ENCODE peak calls at places on chromosomes 6 and 20, in eight cellular contexts. One of them, this sample, is unnamed.

GRCh38 chr20:2245637-2246036 is 50.2 kb upstream of the TGM3 start:
- DNase-seq in colonic mucosa: no peak
- DNase-seq in NCI-H2029 treated with DMSO at 0.1 percent for 48 hours: no peak
- DNase-seq in GM12865: no peak
- DNase-seq in suprapubic skin: no peak
- DNase-seq in left cardiac atrium: no peak
- DNase-seq in AG08396: no peak
- DNase-seq in Caco-2: no peak
- DNase-seq in this sample: no peak

GRCh38 chr6:10610289-10610688 is 84.1 kb downstream of the C6orf52 start:
- DNase-seq in Caco-2: no peak
- DNase-seq in GM12865: no peak
- DNase-seq in colonic mucosa: peak
- DNase-seq in suprapubic skin: no peak
- DNase-seq in AG08396: peak
- DNase-seq in left cardiac atrium: no peak
- DNase-seq in NCI-H2029 treated with DMSO at 0.1 percent for 48 hours: no peak
- DNase-seq in this sample: peak

GRCh38 chr6:135451617-135452190 is 45.8 kb downstream of the AHI1 start:
- DNase-seq in suprapubic skin: no peak
- DNase-seq in GM12865: peak
- DNase-seq in AG08396: peak
- DNase-seq in Caco-2: peak
- DNase-seq in colonic mucosa: no peak
- DNase-seq in left cardiac atrium: no peak
- DNase-seq in NCI-H2029 treated with DMSO at 0.1 percent for 48 hours: no peak
- DNase-seq in this sample: no peak

GRCh38 chr6:38488876-38489275 is 150.9 kb downstream of the BTBD9 start:
- DNase-seq in suprapubic skin: no peak
- DNase-seq in Caco-2: no peak
- DNase-seq in left cardiac atrium: no peak
- DNase-seq in NCI-H2029 treated with DMSO at 0.1 percent for 48 hours: no peak
- DNase-seq in AG08396: no peak
- DNase-seq in GM12865: no peak
- DNase-seq in colonic mucosa: no peak
- DNase-seq in this sample: no peak

GRCh38 chr20:13422637-13423036 is 201.6 kb downstream of the ISM1 start:
- DNase-seq in colonic mucosa: no peak
- DNase-seq in suprapubic skin: no peak
- DNase-seq in NCI-H2029 treated with DMSO at 0.1 percent for 48 hours: no peak
- DNase-seq in GM12865: no peak
- DNase-seq in Caco-2: no peak
- DNase-seq in AG08396: no peak
- DNase-seq in left cardiac atrium: no peak
- DNase-seq in this sample: no peak

GRCh38 chr6:84816196-84816745 is 51.9 kb upstream of the TBX18 start:
- DNase-seq in GM12865: no peak
- DNase-seq in suprapubic skin: no peak
- DNase-seq in AG08396: no peak
- DNase-seq in colonic mucosa: no peak
- DNase-seq in left cardiac atrium: no peak
- DNase-seq in Caco-2: no peak
- DNase-seq in NCI-H2029 treated with DMSO at 0.1 percent for 48 hours: no peak
- DNase-seq in this sample: no peak

GRCh38 chr20:23155141-23155590 is 69.0 kb upstream of the CD93 start:
- DNase-seq in NCI-H2029 treated with DMSO at 0.1 percent for 48 hours: no peak
- DNase-seq in suprapubic skin: no peak
- DNase-seq in AG08396: no peak
- DNase-seq in Caco-2: no peak
- DNase-seq in GM12865: no peak
- DNase-seq in left cardiac atrium: no peak
- DNase-seq in colonic mucosa: no peak
- DNase-seq in this sample: no peak

GRCh38 chr6:3628143-3628840 is 123.2 kb downstream of the PXDC1 start:
- DNase-seq in NCI-H2029 treated with DMSO at 0.1 percent for 48 hours: peak
- DNase-seq in AG08396: no peak
- DNase-seq in GM12865: no peak
- DNase-seq in Caco-2: no peak
- DNase-seq in left cardiac atrium: no peak
- DNase-seq in suprapubic skin: no peak
- DNase-seq in colonic mucosa: no peak
- DNase-seq in this sample: no peak

GRCh38 chr6:19492631-19493030 is 344.5 kb upstream of the ID4 start:
- DNase-seq in left cardiac atrium: no peak
- DNase-seq in Caco-2: no peak
- DNase-seq in colonic mucosa: no peak
- DNase-seq in suprapubic skin: no peak
- DNase-seq in NCI-H2029 treated with DMSO at 0.1 percent for 48 hours: peak
- DNase-seq in GM12865: no peak
- DNase-seq in AG08396: no peak
- DNase-seq in this sample: no peak

GRCh38 chr20:52598306-52598705 is 373.9 kb upstream of the TSHZ2 start:
- DNase-seq in NCI-H2029 treated with DMSO at 0.1 percent for 48 hours: no peak
- DNase-seq in colonic mucosa: no peak
- DNase-seq in left cardiac atrium: no peak
- DNase-seq in Caco-2: no peak
- DNase-seq in GM12865: no peak
- DNase-seq in suprapubic skin: no peak
- DNase-seq in AG08396: no peak
- DNase-seq in this sample: no peak

GRCh38 chr6:159077123-159077522 is 32.3 kb upstream of the TAGAP start:
- DNase-seq in AG08396: no peak
- DNase-seq in left cardiac atrium: no peak
- DNase-seq in Caco-2: no peak
- DNase-seq in colonic mucosa: peak
- DNase-seq in NCI-H2029 treated with DMSO at 0.1 percent for 48 hours: no peak
- DNase-seq in suprapubic skin: no peak
- DNase-seq in GM12865: no peak
- DNase-seq in this sample: no peak

GRCh38 chr6:112827793-112828192 is 480.7 kb downstream of the RFPL4B start:
- DNase-seq in NCI-H2029 treated with DMSO at 0.1 percent for 48 hours: no peak
- DNase-seq in AG08396: no peak
- DNase-seq in Caco-2: no peak
- DNase-seq in left cardiac atrium: peak
- DNase-seq in suprapubic skin: no peak
- DNase-seq in colonic mucosa: no peak
- DNase-seq in GM12865: peak
- DNase-seq in this sample: peak

GRCh38 chr6:101202975-101203374 is 190.5 kb upstream of the GRIK2 start:
- DNase-seq in left cardiac atrium: no peak
- DNase-seq in suprapubic skin: no peak
- DNase-seq in GM12865: no peak
- DNase-seq in Caco-2: no peak
- DNase-seq in colonic mucosa: no peak
- DNase-seq in NCI-H2029 treated with DMSO at 0.1 percent for 48 hours: no peak
- DNase-seq in AG08396: no peak
- DNase-seq in this sample: no peak

GRCh38 chr20:40961176-40961575 is 67.4 kb upstream of the TOP1 start:
- DNase-seq in AG08396: no peak
- DNase-seq in suprapubic skin: no peak
- DNase-seq in GM12865: no peak
- DNase-seq in left cardiac atrium: no peak
- DNase-seq in colonic mucosa: peak
- DNase-seq in NCI-H2029 treated with DMSO at 0.1 percent for 48 hours: no peak
- DNase-seq in Caco-2: no peak
- DNase-seq in this sample: peak

GRCh38 chr6:81985191-81985590 is 232.7 kb upstream of the TENT5A start:
- DNase-seq in suprapubic skin: no peak
- DNase-seq in NCI-H2029 treated with DMSO at 0.1 percent for 48 hours: no peak
- DNase-seq in colonic mucosa: no peak
- DNase-seq in GM12865: no peak
- DNase-seq in AG08396: no peak
- DNase-seq in Caco-2: no peak
- DNase-seq in left cardiac atrium: no peak
- DNase-seq in this sample: no peak

GRCh38 chr6:17178301-17178700 is 76.5 kb downstream of the STMND1 start:
- DNase-seq in suprapubic skin: no peak
- DNase-seq in AG08396: no peak
- DNase-seq in left cardiac atrium: no peak
- DNase-seq in Caco-2: no peak
- DNase-seq in colonic mucosa: no peak
- DNase-seq in NCI-H2029 treated with DMSO at 0.1 percent for 48 hours: no peak
- DNase-seq in GM12865: no peak
- DNase-seq in this sample: no peak

GRCh38 chr20:10590950-10591349 is 82.8 kb downstream of the JAG1 start:
- DNase-seq in AG08396: no peak
- DNase-seq in GM12865: no peak
- DNase-seq in Caco-2: no peak
- DNase-seq in left cardiac atrium: no peak
- DNase-seq in colonic mucosa: no peak
- DNase-seq in suprapubic skin: no peak
- DNase-seq in NCI-H2029 treated with DMSO at 0.1 percent for 48 hours: no peak
- DNase-seq in this sample: no peak

GRCh38 chr20:51934301-51935002 is 132.1 kb upstream of the SALL4 start:
- DNase-seq in suprapubic skin: no peak
- DNase-seq in GM12865: no peak
- DNase-seq in AG08396: no peak
- DNase-seq in NCI-H2029 treated with DMSO at 0.1 percent for 48 hours: no peak
- DNase-seq in colonic mucosa: no peak
- DNase-seq in Caco-2: peak
- DNase-seq in left cardiac atrium: no peak
- DNase-seq in this sample: no peak

GRCh38 chr20:51930775-51931174 is 128.5 kb upstream of the SALL4 start:
- DNase-seq in NCI-H2029 treated with DMSO at 0.1 percent for 48 hours: no peak
- DNase-seq in left cardiac atrium: peak
- DNase-seq in suprapubic skin: no peak
- DNase-seq in AG08396: peak
- DNase-seq in Caco-2: no peak
- DNase-seq in GM12865: no peak
- DNase-seq in colonic mucosa: no peak
- DNase-seq in this sample: no peak